ENCODE peak calls at places on chromosome 19, in five cellular contexts. T is breast epithelium, G is thoracic aorta, K is psoas muscle, W is cardiac fibroblast. V is an unnamed sample.
A peak's percentile ranks its signal among the peaks of the same experiment; 100 is the strongest.

GRCh38 chr19:28393574-28394336 is 819.2 kb downstream of the UQCRFS1 start:
- DNase-seq in T (no peak), G (no peak), K (no peak), W (no peak), V (no peak)

GRCh38 chr19:3109491-3109890 is 15.3 kb downstream of the GNA11 start:
- DNase-seq in T (no peak), G (no peak), K (no peak), W (no peak), V (no peak)

GRCh38 chr19:49637865-49638350 is 2.0 kb downstream of the RRAS start:
- DNase-seq in T (peak; percentile 73), G (peak; percentile 55), K (peak; percentile 87), W (peak; percentile 84), V (peak; percentile 14)

GRCh38 chr19:38392707-38393308 is 4.3 kb downstream of the SPRED3 start:
- DNase-seq in T (no peak), G (no peak), K (no peak), W (peak; percentile 53), V (no peak)

GRCh38 chr19:12787458-12787857 is 3.8 kb upstream of the JUNB start:
- DNase-seq in T (no peak), G (no peak), K (no peak), W (no peak), V (no peak)

GRCh38 chr19:15292847-15293582 is 39.3 kb downstream of the BRD4 start:
- DNase-seq in T (no peak), G (no peak), K (no peak), W (no peak), V (no peak)

GRCh38 chr19:29385191-29385795 is 140.5 kb upstream of the VSTM2B start:
- DNase-seq in T (peak; percentile 27), G (no peak), K (no peak), W (no peak), V (no peak)

GRCh38 chr19:54704928-54705327 is 19.3 kb upstream of the KIR3DL3 start:
- DNase-seq in T (no peak), G (no peak), K (no peak), W (no peak), V (no peak)

GRCh38 chr19:30479231-30479630 is 107.0 kb downstream of the ZNF536 start:
- DNase-seq in T (no peak), G (no peak), K (no peak), W (no peak), V (no peak)

GRCh38 chr19:43718627-43719377 is 2.9 kb downstream of the IRGC start:
- DNase-seq in T (no peak), G (no peak), K (no peak), W (no peak), V (no peak)

GRCh38 chr19:53424968-53425597 is 6.7 kb upstream of the ZNF761 start:
- DNase-seq in T (peak; percentile 77), G (peak; percentile 16), K (peak; percentile 70), W (peak; percentile 80), V (no peak)

GRCh38 chr19:51799311-51799997 is 4.5 kb downstream of the FPR3 start:
- DNase-seq in T (peak; percentile 75), G (peak; percentile 71), K (peak; percentile 73), W (peak; percentile 98), V (peak; percentile 87)

GRCh38 chr19:33241530-33242101 is 16.0 kb upstream of the SLC7A10 start:
- DNase-seq in T (no peak), G (no peak), K (no peak), W (no peak), V (no peak)

GRCh38 chr19:27742041-27742440 is 1470.9 kb downstream of the UQCRFS1 start:
- DNase-seq in T (no peak), G (no peak), K (no peak), W (no peak), V (no peak)

GRCh38 chr19:33705090-33705847 is 83.5 kb downstream of the CHST8 start:
- DNase-seq in T (no peak), G (no peak), K (no peak), W (no peak), V (no peak)

GRCh38 chr19:54667217-54667616 is 4.4 kb downstream of the LILRB4 start:
- DNase-seq in T (no peak), G (no peak), K (no peak), W (no peak), V (no peak)

GRCh38 chr19:23075031-23075733 is 41.6 kb upstream of the ZNF730 start:
- DNase-seq in T (no peak), G (no peak), K (peak; percentile 45), W (peak; percentile 73), V (no peak)

GRCh38 chr19:23002690-23003422 is at the start of gene ZNF728:
- DNase-seq in T (peak; percentile 61), G (peak; percentile 54), K (peak; percentile 75), W (peak; percentile 4), V (no peak)

GRCh38 chr19:47813304-47813994 is 8.3 kb upstream of the CRX start:
- DNase-seq in T (peak; percentile 61), G (no peak), K (peak; percentile 73), W (peak; percentile 56), V (no peak)

GRCh38 chr19:29620931-29621351 is 14.9 kb downstream of the POP4 start:
- DNase-seq in T (no peak), G (no peak), K (no peak), W (no peak), V (no peak)

DNA sequence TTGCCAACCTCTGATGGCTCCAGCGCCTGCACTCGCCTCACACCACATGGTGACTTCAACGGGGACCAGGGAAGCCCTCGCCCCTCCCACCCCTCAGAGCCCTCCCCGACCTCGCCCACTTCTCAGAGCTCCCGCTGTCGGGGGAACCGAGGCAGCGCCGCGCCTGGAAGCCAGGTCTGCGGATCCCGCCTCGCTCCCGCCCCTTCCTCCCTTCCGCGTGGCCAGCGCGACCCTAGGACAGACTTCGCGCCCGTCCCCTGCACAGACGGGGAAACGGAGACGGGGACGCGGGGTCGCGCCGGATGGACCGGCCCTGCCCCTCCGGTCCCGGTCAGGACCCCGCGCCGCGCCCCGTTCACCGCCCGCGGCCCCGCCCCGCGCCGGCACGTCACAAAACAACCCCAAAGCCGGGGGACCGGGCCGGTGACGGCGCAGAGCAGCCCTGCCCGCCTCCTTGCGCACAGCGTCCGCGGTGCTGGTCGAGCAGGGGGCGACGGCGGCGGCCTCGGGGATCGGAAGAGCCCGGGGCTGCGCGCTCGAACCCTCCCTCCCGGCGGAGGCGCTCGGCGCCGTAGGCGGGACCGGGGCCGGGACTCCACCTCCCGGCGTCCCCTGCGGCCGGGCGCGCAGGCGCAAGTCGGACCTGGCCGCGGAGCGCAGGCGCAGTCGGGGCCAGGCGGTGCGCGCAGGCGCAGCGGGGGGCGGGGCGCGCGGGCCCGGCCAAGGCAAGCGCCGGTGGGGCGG is 379 bp upstream of the CDC34 start:
- DNase-seq in T (peak; percentile 79), G (no peak), K (peak; percentile 87), W (peak; percentile 72), V (no peak)
- TF ChIP-seq CTCF in T (no peak), G (no peak), K (no peak), W (no peak), V (no peak)

GRCh38 chr19:4130635-4131438 is 6.9 kb upstream of the MAP2K2 start:
- DNase-seq in T (no peak), G (no peak), K (no peak), W (peak; percentile 90), V (peak; percentile 46)
- H3K4me3 ChIP-seq in T (no peak overlapping the region), G (no peak overlapping the region), K (peak overlapping the region; percentile 39), W (no peak overlapping the region), V (no peak overlapping the region)

GRCh38 chr19:17445526-17446165 is 2.8 kb downstream of the TMEM221 start:
- DNase-seq in T (no peak), G (no peak), K (no peak), W (no peak), V (no peak)

GRCh38 chr19:17436094-17436873 is 12.2 kb downstream of the TMEM221 start:
- DNase-seq in T (no peak), G (no peak), K (no peak), W (no peak), V (no peak)

GRCh38 chr19:17436874-17437267 is 11.6 kb downstream of the TMEM221 start:
- DNase-seq in T (no peak), G (no peak), K (no peak), W (no peak), V (no peak)

DNA sequence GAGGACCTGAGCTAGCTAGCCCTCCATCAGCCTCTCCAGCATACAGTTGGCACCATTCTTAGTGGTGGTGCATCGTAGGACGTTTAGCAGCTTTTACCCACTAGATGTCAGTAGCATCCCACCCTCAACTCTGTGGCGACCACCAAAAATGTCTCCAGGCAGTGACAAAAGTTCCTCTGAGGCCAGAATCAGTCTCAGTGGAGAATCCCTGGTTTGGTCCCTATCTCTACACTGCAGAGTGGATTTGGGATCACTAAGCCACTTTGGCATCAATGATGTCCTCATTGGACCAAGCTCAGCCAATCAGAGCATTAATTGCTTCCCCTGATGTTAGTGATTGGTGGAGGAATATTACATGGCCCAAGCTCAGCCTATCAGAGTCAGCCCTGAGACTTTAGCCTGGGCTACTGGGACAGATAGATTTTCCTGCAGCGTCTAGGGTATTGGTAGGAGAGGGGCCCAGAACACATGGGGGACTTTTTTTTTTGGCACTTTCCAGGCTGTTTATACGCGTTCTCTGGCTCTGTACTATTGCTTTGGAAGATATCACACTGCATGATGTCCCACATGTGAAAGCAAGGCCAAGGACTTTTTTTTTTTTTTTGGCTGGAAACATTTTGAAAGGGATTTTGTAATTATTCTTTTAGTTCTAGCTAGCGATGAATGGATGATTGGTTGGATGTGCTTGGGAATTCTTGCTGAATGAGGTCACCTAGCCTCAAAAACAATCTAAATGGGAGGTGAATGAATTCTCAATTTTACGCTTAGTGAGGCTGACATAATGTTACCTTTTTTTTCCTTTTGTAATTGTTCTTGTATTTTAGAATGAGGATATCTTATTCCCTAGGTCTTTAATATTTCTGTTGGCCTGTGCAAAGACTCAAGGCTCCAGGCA is 7.0 kb downstream of the TMEM221 start:
- DNase-seq in T (no peak), G (no peak), K (no peak), W (peak; percentile 56), V (no peak)
- TF ChIP-seq CTCF in T (no peak), G (peak; percentile 12), K (peak; percentile 24), W (peak; percentile 58), V (peak; percentile 21)

DNA sequence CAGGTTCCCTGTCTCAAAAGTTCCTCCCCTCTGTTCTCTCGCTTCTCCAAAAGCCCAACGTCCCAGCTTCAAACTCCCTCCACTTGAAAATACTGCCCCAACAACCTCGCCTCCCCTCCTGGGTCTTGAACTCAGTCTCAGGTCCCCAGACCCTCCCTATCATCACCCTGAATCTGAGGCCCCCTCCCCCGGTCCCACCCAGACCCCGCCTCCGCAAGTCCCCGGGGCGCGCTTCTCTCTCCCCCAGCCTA is 280 bp downstream of the SERTAD3 start:
- DNase-seq in T (no peak), G (no peak), K (no peak), W (peak; percentile 43), V (no peak)
- H3K4me3 ChIP-seq in T (peak overlapping the region; percentile 95), G (peak overlapping the region; percentile 93), K (peak overlapping the region; percentile 98), W (peak overlapping the region; percentile 97), V (peak overlapping the region; percentile 98)

V was measured in AG04449.